ENCODE peak calls at places on chromosomes 5 and 9, in six cellular contexts. O is tibial nerve, G is suprapubic skin, Q is IMR-90, M is A549, T is mucosa of descending colon. F is an unnamed sample.

GRCh38 chr9:87375397-87376073 is 122.1 kb upstream of the DAPK1 start:
- DNase-seq in O (no peak), G (no peak), Q (no peak), M (peak), T (no peak), F (no peak)

GRCh38 chr5:105877592-105877991 is 1793.1 kb downstream of the EFNA5 start:
- DNase-seq in O (no peak), G (no peak), Q (no peak), M (no peak), T (no peak), F (no peak)

GRCh38 chr5:122354293-122354692 is 42.3 kb downstream of the SNCAIP start:
- DNase-seq in O (no peak), G (no peak), Q (no peak), M (no peak), T (no peak), F (no peak)

GRCh38 chr5:42791151-42791550 is 20.5 kb downstream of the SELENOP start:
- DNase-seq in O (no peak), G (no peak), Q (no peak), M (no peak), T (no peak), F (no peak)

GRCh38 chr5:159051431-159052281 is 48.1 kb downstream of the EBF1 start:
- DNase-seq in O (no peak), G (no peak), Q (no peak), M (no peak), T (peak), F (no peak)

GRCh38 chr5:65047225-65047624 is 278.5 kb downstream of the CWC27 start:
- DNase-seq in O (no peak), G (no peak), Q (no peak), M (no peak), T (no peak), F (no peak)

GRCh38 chr5:103216697-103217096 is 41.9 kb upstream of the MACIR start:
- DNase-seq in O (no peak), G (no peak), Q (no peak), M (no peak), T (no peak), F (no peak)

GRCh38 chr9:9174358-9174757 is 1374.8 kb upstream of the DMAC1 start:
- DNase-seq in O (no peak), G (no peak), Q (no peak), M (no peak), T (no peak), F (no peak)

GRCh38 chr9:1001838-1002237 is 25.4 kb downstream of the DMRT3 start:
- DNase-seq in O (no peak), G (no peak), Q (no peak), M (no peak), T (no peak), F (no peak)

GRCh38 chr9:1002678-1003077 is 26.2 kb downstream of the DMRT3 start:
- DNase-seq in O (no peak), G (no peak), Q (no peak), M (no peak), T (no peak), F (no peak)

GRCh38 chr9:1007312-1007711 is 30.9 kb downstream of the DMRT3 start:
- DNase-seq in O (no peak), G (no peak), Q (no peak), M (no peak), T (no peak), F (no peak)

GRCh38 chr9:1008256-1008655 is 31.8 kb downstream of the DMRT3 start:
- DNase-seq in O (no peak), G (no peak), Q (peak), M (no peak), T (no peak), F (no peak)

GRCh38 chr9:1005043-1005667 is 28.7 kb downstream of the DMRT3 start:
- DNase-seq in O (peak), G (no peak), Q (peak), M (peak), T (no peak), F (no peak)
- TF ChIP-seq CTCF in O (no peak), G (no peak), Q (peak), M (peak), T (peak), F (peak)

DNA sequence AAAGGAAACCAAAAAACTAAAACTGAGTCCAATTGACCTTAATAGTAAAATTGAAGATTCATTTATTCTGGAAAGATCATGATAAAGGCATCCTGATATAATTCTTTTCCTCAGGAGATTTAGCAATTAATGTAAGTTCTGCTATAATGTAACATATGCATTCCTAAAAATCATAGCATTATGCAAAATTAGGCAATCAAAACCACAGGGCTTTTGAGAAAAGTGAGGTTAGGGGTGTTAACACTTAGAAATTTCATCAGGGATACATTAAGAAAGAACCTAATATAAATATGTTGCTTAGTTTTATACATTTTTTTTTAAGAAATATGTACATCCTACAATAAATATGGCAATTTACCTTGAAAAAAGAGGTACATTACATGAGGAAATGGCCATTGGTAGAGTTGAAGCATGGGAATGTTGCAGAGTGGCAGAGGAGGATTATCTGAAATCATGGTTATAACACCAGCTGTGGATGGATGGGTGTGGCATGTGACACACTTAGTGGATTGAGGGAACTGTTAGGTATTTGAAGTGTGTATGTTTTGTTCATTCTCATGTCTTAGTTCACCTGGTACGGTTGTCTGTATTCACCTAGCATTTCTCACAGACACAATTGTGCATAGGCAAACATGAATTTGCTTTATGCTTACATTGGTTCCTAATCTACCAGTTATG is 51.1 kb downstream of the CCNH start:
- DNase-seq in O (no peak), G (no peak), Q (no peak), M (no peak), T (no peak), F (no peak)
- TF ChIP-seq CTCF in O (no peak), G (no peak), Q (no peak), M (no peak), T (no peak), F (no peak)

GRCh38 chr9:34866614-34867013 is 91.5 kb upstream of the PHF24 start:
- DNase-seq in O (no peak), G (no peak), Q (no peak), M (no peak), T (no peak), F (no peak)

GRCh38 chr9:34863426-34863825 is 94.7 kb upstream of the PHF24 start:
- DNase-seq in O (no peak), G (no peak), Q (no peak), M (no peak), T (no peak), F (no peak)

DNA sequence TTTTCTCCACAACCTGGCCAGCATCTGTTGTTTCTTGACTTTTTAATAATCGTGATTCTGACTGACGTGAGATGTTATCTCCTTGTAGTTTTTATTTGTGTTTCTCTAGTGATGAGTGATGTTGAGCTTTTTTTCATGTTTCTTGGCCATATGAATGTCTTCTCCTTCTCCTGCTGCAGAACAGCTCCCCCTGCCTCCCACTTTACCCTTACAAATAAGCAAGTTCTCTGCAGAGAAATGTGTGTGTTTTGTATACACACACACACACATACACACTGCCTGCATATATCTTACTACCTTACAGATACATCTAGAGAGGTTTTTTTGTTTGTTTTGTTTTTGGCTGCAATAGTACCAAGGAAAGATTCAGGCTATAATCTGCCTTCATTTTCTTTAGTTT is 88.7 kb upstream of the PHF24 start:
- DNase-seq in O (no peak), G (no peak), Q (peak), M (peak), T (no peak), F (no peak)
- TF ChIP-seq CTCF in O (no peak), G (no peak), Q (no peak), M (peak), T (no peak), F (peak)

GRCh38 chr5:135555530-135555929 is 19.8 kb upstream of the NEUROG1 start:
- DNase-seq in O (no peak), G (no peak), Q (no peak), M (no peak), T (no peak), F (no peak)

GRCh38 chr5:135549413-135549812 is 13.6 kb upstream of the NEUROG1 start:
- DNase-seq in O (no peak), G (no peak), Q (no peak), M (no peak), T (no peak), F (no peak)

GRCh38 chr5:135551593-135552447 is 16.1 kb upstream of the NEUROG1 start:
- DNase-seq in O (peak), G (no peak), Q (peak), M (peak), T (no peak), F (no peak)

GRCh38 chr5:135557034-135557838 is 21.5 kb upstream of the NEUROG1 start:
- DNase-seq in O (no peak), G (no peak), Q (no peak), M (no peak), T (no peak), F (no peak)

GRCh38 chr5:135553688-135554462 is 18.1 kb upstream of the NEUROG1 start:
- DNase-seq in O (no peak), G (no peak), Q (peak), M (peak), T (no peak), F (no peak)
- TF ChIP-seq CTCF in O (no peak), G (no peak), Q (peak), M (peak), T (no peak), F (peak)

GRCh38 chr9:99801775-99802174 is 19.9 kb upstream of the NR4A3 start:
- DNase-seq in O (no peak), G (no peak), Q (no peak), M (no peak), T (no peak), F (no peak)
- TF ChIP-seq CTCF in O (no peak), G (no peak), Q (no peak), M (no peak), T (no peak), F (no peak)